ENCODE peak calls at places on chromosomes 16 and 17, in seven cellular contexts. P, N, I, B, T, D and U are unnamed samples.

GRCh38 chr16:30557397-30557949 is 701 bp downstream of the ZNF764 start:
- DNase-seq in P (no peak), N (no peak), I (no peak), B (no peak), T (no peak), D (no peak), U (no peak)

GRCh38 chr17:1422907-1423306 is 22.9 kb upstream of the YWHAE start:
- DNase-seq in P (no peak), N (no peak), I (peak), B (no peak), T (peak), D (peak), U (no peak)

GRCh38 chr16:68022728-68023537 is at the start of the genes DDX28 and DUS2:
- DNase-seq in P (peak), N (peak), I (peak), B (peak), T (peak), D (peak), U (peak)

GRCh38 chr17:60157487-60158040 is 7.8 kb downstream of the CA4 start:
- DNase-seq in P (no peak), N (no peak), I (no peak), B (no peak), T (no peak), D (no peak), U (no peak)

GRCh38 chr17:11298401-11298800 is 57.4 kb downstream of the SHISA6 start:
- DNase-seq in P (no peak), N (no peak), I (no peak), B (no peak), T (no peak), D (no peak), U (no peak)

GRCh38 chr16:51880776-51881175 is 666.2 kb downstream of the TOX3 start:
- DNase-seq in P (no peak), N (no peak), I (peak), B (no peak), T (no peak), D (peak), U (no peak)

GRCh38 chr17:2986925-2987324 is 76.5 kb downstream of the OR1D5 start:
- DNase-seq in P (no peak), N (no peak), I (no peak), B (no peak), T (no peak), D (no peak), U (no peak)

GRCh38 chr16:64910351-64910750 is 211.5 kb downstream of the CDH11 start:
- DNase-seq in P (no peak), N (no peak), I (peak), B (no peak), T (no peak), D (peak), U (peak)

GRCh38 chr16:50323335-50324011 is 45.3 kb downstream of the BRD7 start:
- DNase-seq in P (no peak), N (peak), I (no peak), B (no peak), T (no peak), D (peak), U (no peak)

GRCh38 chr17:29154516-29155234 is 25.5 kb downstream of the MYO18A start:
- DNase-seq in P (no peak), N (no peak), I (no peak), B (no peak), T (no peak), D (no peak), U (no peak)

GRCh38 chr16:88505405-88506082 is 52.5 kb downstream of the ZFPM1 start:
- DNase-seq in P (no peak), N (peak), I (no peak), B (peak), T (no peak), D (peak), U (no peak)

GRCh38 chr17:45677770-45678169 is 106.3 kb upstream of the CRHR1 start:
- DNase-seq in P (no peak), N (no peak), I (no peak), B (no peak), T (no peak), D (peak), U (no peak)

GRCh38 chr17:51258756-51259573 is 884 bp downstream of the MBTD1 start:
- DNase-seq in P (no peak), N (no peak), I (no peak), B (no peak), T (no peak), D (no peak), U (no peak)

GRCh38 chr16:180101-180920 is at the start of gene HBQ1:
- DNase-seq in P (no peak), N (no peak), I (no peak), B (no peak), T (no peak), D (no peak), U (no peak)

GRCh38 chr17:75091855-75092327 is 4.1 kb downstream of the SLC16A5 start:
- DNase-seq in P (no peak), N (no peak), I (no peak), B (no peak), T (no peak), D (no peak), U (no peak)

GRCh38 chr17:45787044-45787443 is 2.9 kb downstream of the CRHR1 start:
- DNase-seq in P (no peak), N (no peak), I (no peak), B (no peak), T (no peak), D (no peak), U (no peak)

GRCh38 chr17:82892869-82893565 is 53.2 kb upstream of the ZNF750 start:
- DNase-seq in P (no peak), N (peak), I (no peak), B (no peak), T (no peak), D (no peak), U (no peak)

GRCh38 chr16:12612598-12613101 is 191.0 kb downstream of the CPPED1 start:
- DNase-seq in P (no peak), N (no peak), I (no peak), B (no peak), T (no peak), D (no peak), U (peak)

GRCh38 chr17:40343126-40344119 is 21.1 kb downstream of the GJD3 start:
- DNase-seq in P (no peak), N (no peak), I (no peak), B (no peak), T (no peak), D (no peak), U (no peak)

GRCh38 chr16:31079342-31079944 is 5.2 kb downstream of the ZNF646 start:
- DNase-seq in P (no peak), N (no peak), I (no peak), B (no peak), T (peak), D (no peak), U (no peak)

GRCh38 chr16:86533942-86534341 is 21.1 kb downstream of the MTHFSD start:
- DNase-seq in P (no peak), N (no peak), I (no peak), B (no peak), T (no peak), D (no peak), U (no peak)